ENCODE peak calls at places on chromosomes 5 and 9, in four cellular contexts. One of them, this sample, is unnamed.

GRCh38 chr5:172005708-172006377 is 595 bp downstream of the FBXW11 start:
- DNase-seq in AG04450: no peak
- DNase-seq in fibroblast of lung: peak
- DNase-seq in GM12878: no peak
- DNase-seq in this sample: no peak

GRCh38 chr9:132372177-132373095 is 17.6 kb upstream of the SETX start:
- DNase-seq in AG04450: no peak
- DNase-seq in fibroblast of lung: no peak
- DNase-seq in GM12878: no peak
- DNase-seq in this sample: no peak

GRCh38 chr5:151720195-151720594 is 33.5 kb upstream of the SPARC start:
- DNase-seq in AG04450: no peak
- DNase-seq in fibroblast of lung: no peak
- DNase-seq in GM12878: no peak
- DNase-seq in this sample: no peak

GRCh38 chr9:92947268-92948031 is at the start of gene FGD3:
- DNase-seq in AG04450: no peak
- DNase-seq in fibroblast of lung: peak
- DNase-seq in GM12878: no peak
- DNase-seq in this sample: no peak

GRCh38 chr5:98206566-98206965 is 566.9 kb upstream of the RGMB start:
- DNase-seq in AG04450: no peak
- DNase-seq in fibroblast of lung: no peak
- DNase-seq in GM12878: no peak
- DNase-seq in this sample: no peak

GRCh38 chr9:20538956-20539355 is 83.3 kb downstream of the MLLT3 start:
- DNase-seq in AG04450: no peak
- DNase-seq in fibroblast of lung: peak
- DNase-seq in GM12878: no peak
- DNase-seq in this sample: no peak

GRCh38 chr9:75198436-75198835 is 110.1 kb downstream of the OSTF1 start:
- DNase-seq in AG04450: no peak
- DNase-seq in fibroblast of lung: no peak
- DNase-seq in GM12878: no peak
- DNase-seq in this sample: no peak

GRCh38 chr9:79193001-79193400 is 378.8 kb upstream of the TLE4 start:
- DNase-seq in AG04450: peak
- DNase-seq in fibroblast of lung: peak
- DNase-seq in GM12878: no peak
- DNase-seq in this sample: no peak

GRCh38 chr5:136210259-136210658 is 17.3 kb upstream of the SMIM32 start:
- DNase-seq in AG04450: no peak
- DNase-seq in fibroblast of lung: peak
- DNase-seq in GM12878: no peak
- DNase-seq in this sample: no peak

GRCh38 chr5:172858511-172858989 is 24.5 kb downstream of the ERGIC1 start:
- DNase-seq in AG04450: no peak
- DNase-seq in fibroblast of lung: no peak
- DNase-seq in GM12878: no peak
- DNase-seq in this sample: no peak

GRCh38 chr5:131974956-131975726 is 29.7 kb upstream of the MEIKIN start:
- DNase-seq in AG04450: no peak
- DNase-seq in fibroblast of lung: no peak
- DNase-seq in GM12878: no peak
- DNase-seq in this sample: no peak

GRCh38 chr5:1394881-1395860 is 50.1 kb downstream of the SLC6A3 start:
- DNase-seq in AG04450: no peak
- DNase-seq in fibroblast of lung: no peak
- DNase-seq in GM12878: no peak
- DNase-seq in this sample: no peak

GRCh38 chr9:120758544-120758943 is 34.7 kb downstream of the FBXW2 start:
- DNase-seq in AG04450: no peak
- DNase-seq in fibroblast of lung: no peak
- DNase-seq in GM12878: no peak
- DNase-seq in this sample: no peak

GRCh38 chr5:68047035-68047434 is 168.5 kb upstream of the PIK3R1 start:
- DNase-seq in AG04450: peak
- DNase-seq in fibroblast of lung: peak
- DNase-seq in GM12878: no peak
- DNase-seq in this sample: peak

GRCh38 chr9:108477538-108478006 is 378.2 kb downstream of the ACTL7B start:
- DNase-seq in AG04450: peak
- DNase-seq in fibroblast of lung: peak
- DNase-seq in GM12878: no peak
- DNase-seq in this sample: peak

GRCh38 chr5:32713396-32714381 is 2.6 kb downstream of the NPR3 start:
- DNase-seq in AG04450: no peak
- DNase-seq in fibroblast of lung: peak
- DNase-seq in GM12878: no peak
- DNase-seq in this sample: peak
- TF ChIP-seq CTCF in AG04450: no peak
- TF ChIP-seq CTCF in fibroblast of lung: no peak
- TF ChIP-seq CTCF in GM12878: no peak
- TF ChIP-seq CTCF in this sample: no peak

GRCh38 chr9:3848445-3849114 is 322.8 kb upstream of the RFX3 start:
- DNase-seq in AG04450: no peak
- DNase-seq in fibroblast of lung: no peak
- DNase-seq in GM12878: no peak
- DNase-seq in this sample: peak

GRCh38 chr9:3842839-3843238 is 317.0 kb upstream of the RFX3 start:
- DNase-seq in AG04450: no peak
- DNase-seq in fibroblast of lung: peak
- DNase-seq in GM12878: no peak
- DNase-seq in this sample: no peak

GRCh38 chr9:3847377-3847776 is 321.6 kb upstream of the RFX3 start:
- DNase-seq in AG04450: no peak
- DNase-seq in fibroblast of lung: no peak
- DNase-seq in GM12878: no peak
- DNase-seq in this sample: no peak

GRCh38 chr9:3850083-3850482 is 324.3 kb upstream of the RFX3 start:
- DNase-seq in AG04450: no peak
- DNase-seq in fibroblast of lung: no peak
- DNase-seq in GM12878: no peak
- DNase-seq in this sample: no peak

GRCh38 chr9:3845549-3845948 is 319.7 kb upstream of the RFX3 start:
- DNase-seq in AG04450: no peak
- DNase-seq in fibroblast of lung: no peak
- DNase-seq in GM12878: no peak
- DNase-seq in this sample: no peak
- H3K27ac ChIP-seq in AG04450: no peak
- H3K27ac ChIP-seq in fibroblast of lung: no peak
- H3K27ac ChIP-seq in GM12878: no peak
- H3K27ac ChIP-seq in this sample: no peak

GRCh38 chr5:138349842-138350635 is 2.4 kb upstream of the KDM3B start:
- DNase-seq in AG04450: no peak
- DNase-seq in fibroblast of lung: peak
- DNase-seq in GM12878: no peak
- DNase-seq in this sample: peak

GRCh38 chr5:138352722-138353549 is 451 bp downstream of the KDM3B start:
- DNase-seq in AG04450: no peak
- DNase-seq in fibroblast of lung: peak
- DNase-seq in GM12878: no peak
- DNase-seq in this sample: no peak

GRCh38 chr5:138351517-138351916 is 968 bp upstream of the KDM3B start:
- DNase-seq in AG04450: no peak
- DNase-seq in fibroblast of lung: no peak
- DNase-seq in GM12878: no peak
- DNase-seq in this sample: no peak

GRCh38 chr5:138352071-138352721 is at the start of gene KDM3B:
- DNase-seq in AG04450: peak
- DNase-seq in fibroblast of lung: peak
- DNase-seq in GM12878: peak
- DNase-seq in this sample: no peak

GRCh38 chr5:138351056-138351455 is 1.4 kb upstream of the KDM3B start:
- DNase-seq in AG04450: peak
- DNase-seq in fibroblast of lung: peak
- DNase-seq in GM12878: no peak
- DNase-seq in this sample: no peak
- TF ChIP-seq CTCF in AG04450: no peak
- TF ChIP-seq CTCF in fibroblast of lung: no peak
- TF ChIP-seq CTCF in GM12878: no peak
- TF ChIP-seq CTCF in this sample: no peak

DNA sequence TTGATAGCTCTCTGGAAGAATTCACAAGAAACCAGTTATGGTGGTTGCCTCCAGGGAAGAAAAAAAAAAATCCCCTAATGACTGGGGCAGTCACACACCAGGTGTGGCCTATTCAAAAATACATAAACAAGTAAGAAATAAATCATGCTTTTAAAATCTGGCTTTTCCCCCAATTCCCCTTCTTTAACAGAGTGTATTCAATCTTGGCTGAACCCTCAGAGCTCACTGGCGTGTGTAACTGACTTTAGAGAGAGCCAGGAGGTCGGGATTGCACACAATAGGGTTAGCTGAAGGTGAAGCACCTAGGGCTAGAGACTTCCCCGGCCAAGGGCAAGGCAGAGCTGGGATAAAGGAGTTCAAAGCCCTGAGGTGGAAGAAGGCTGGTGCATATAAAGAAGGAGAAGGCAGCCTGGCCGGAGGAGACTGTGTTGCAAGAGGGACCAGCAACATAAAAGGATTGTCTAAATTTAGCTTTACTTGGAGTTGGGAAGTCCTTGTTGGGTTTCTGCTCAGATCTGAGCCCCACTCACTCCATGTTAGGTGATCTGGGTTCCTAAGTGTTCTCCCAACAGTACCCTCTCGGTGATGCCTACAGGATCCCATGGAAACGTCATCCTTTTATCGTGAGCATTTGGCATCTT is 19.7 kb downstream of the FNBP1 start:
- DNase-seq in AG04450: no peak
- DNase-seq in fibroblast of lung: no peak
- DNase-seq in GM12878: peak
- DNase-seq in this sample: no peak
- H3K27ac ChIP-seq in AG04450: no peak
- H3K27ac ChIP-seq in fibroblast of lung: no peak
- H3K27ac ChIP-seq in GM12878: peak
- H3K27ac ChIP-seq in this sample: no peak

DNA sequence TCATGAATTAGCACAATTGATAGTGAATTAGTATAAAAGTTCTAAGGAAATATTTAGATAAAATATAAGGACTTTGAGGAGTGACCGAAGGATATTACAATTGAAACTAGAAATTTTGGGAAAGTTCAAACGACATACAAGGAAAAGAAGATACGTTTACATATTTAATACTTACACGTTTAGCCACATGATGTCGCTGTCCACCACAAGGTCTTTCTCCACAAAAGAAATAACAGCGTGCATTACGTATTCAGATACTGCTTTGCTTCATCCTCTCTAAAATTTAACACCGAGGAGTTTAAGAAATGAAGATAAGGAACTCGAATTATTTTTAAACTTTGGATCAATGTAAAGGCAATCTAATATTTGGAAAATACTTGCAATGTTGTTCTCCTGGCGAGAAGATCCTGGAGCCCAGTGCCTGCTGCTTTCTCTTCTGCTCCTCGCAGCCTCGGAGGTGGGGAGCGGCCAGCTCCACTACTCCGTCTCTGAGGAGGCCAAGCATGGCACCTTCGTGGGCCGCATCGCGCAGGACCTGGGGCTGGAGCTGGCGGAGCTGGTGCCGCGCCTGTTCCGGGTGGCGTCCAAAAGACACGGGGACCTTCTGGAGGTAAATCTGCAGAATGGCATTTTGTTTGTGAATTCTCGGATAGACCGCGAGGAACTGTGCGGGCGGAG is at the start of gene PCDHA3:
- DNase-seq in AG04450: no peak
- DNase-seq in fibroblast of lung: peak
- DNase-seq in GM12878: no peak
- DNase-seq in this sample: no peak
- TF ChIP-seq CTCF in AG04450: no peak
- TF ChIP-seq CTCF in fibroblast of lung: peak
- TF ChIP-seq CTCF in GM12878: no peak
- TF ChIP-seq CTCF in this sample: peak

This sample was measured in foreskin keratinocyte.